ENCODE peak calls at places on chromosomes 5 and 9, in seven cellular contexts. One of them, this sample, is unnamed.

GRCh38 chr9:123265833-123266232 is 2.6 kb downstream of the STRBP start:
- DNase-seq in mesendoderm: peak; percentile 13
- DNase-seq in psoas muscle: no peak
- DNase-seq in colonic mucosa: peak; percentile 19
- DNase-seq in K562: peak; percentile 54
- DNase-seq in CD8-positive, alpha-beta memory T cell: no peak
- DNase-seq in left ventricle myocardium inferior: no peak
- DNase-seq in this sample: no peak

GRCh38 chr5:29161897-29162296 is 2031.6 kb upstream of the CDH6 start:
- DNase-seq in mesendoderm: no peak
- DNase-seq in psoas muscle: no peak
- DNase-seq in left ventricle myocardium inferior: no peak
- DNase-seq in K562: no peak
- DNase-seq in CD8-positive, alpha-beta memory T cell: no peak
- DNase-seq in colonic mucosa: no peak
- DNase-seq in this sample: no peak

GRCh38 chr5:167899490-167899889 is 392.0 kb upstream of the WWC1 start:
- DNase-seq in colonic mucosa: no peak
- DNase-seq in K562: no peak
- DNase-seq in CD8-positive, alpha-beta memory T cell: no peak
- DNase-seq in left ventricle myocardium inferior: no peak
- DNase-seq in psoas muscle: no peak
- DNase-seq in mesendoderm: no peak
- DNase-seq in this sample: peak; percentile 57

GRCh38 chr5:128645582-128645981 is 107.5 kb upstream of the FBN2 start:
- DNase-seq in left ventricle myocardium inferior: no peak
- DNase-seq in K562: no peak
- DNase-seq in mesendoderm: no peak
- DNase-seq in CD8-positive, alpha-beta memory T cell: no peak
- DNase-seq in psoas muscle: no peak
- DNase-seq in colonic mucosa: no peak
- DNase-seq in this sample: no peak

GRCh38 chr5:6636293-6636692 is 3.1 kb downstream of the SRD5A1 start:
- DNase-seq in mesendoderm: no peak
- DNase-seq in colonic mucosa: no peak
- DNase-seq in K562: no peak
- DNase-seq in CD8-positive, alpha-beta memory T cell: no peak
- DNase-seq in psoas muscle: no peak
- DNase-seq in left ventricle myocardium inferior: no peak
- DNase-seq in this sample: no peak

GRCh38 chr5:7869474-7870136 is 657 bp downstream of the MTRR start:
- DNase-seq in mesendoderm: no peak
- DNase-seq in CD8-positive, alpha-beta memory T cell: peak; percentile 46
- DNase-seq in psoas muscle: no peak
- DNase-seq in left ventricle myocardium inferior: peak; percentile 17
- DNase-seq in K562: peak; percentile 38
- DNase-seq in colonic mucosa: no peak
- DNase-seq in this sample: peak; percentile 19

GRCh38 chr9:122402403-122403268 is 31.8 kb downstream of the PTGS1 start:
- DNase-seq in CD8-positive, alpha-beta memory T cell: no peak
- DNase-seq in colonic mucosa: no peak
- DNase-seq in mesendoderm: no peak
- DNase-seq in K562: peak; percentile 81
- DNase-seq in left ventricle myocardium inferior: no peak
- DNase-seq in psoas muscle: no peak
- DNase-seq in this sample: peak; percentile 99

GRCh38 chr9:98874721-98875255 is 67.3 kb downstream of the GALNT12 start:
- DNase-seq in psoas muscle: no peak
- DNase-seq in K562: no peak
- DNase-seq in mesendoderm: no peak
- DNase-seq in colonic mucosa: no peak
- DNase-seq in left ventricle myocardium inferior: no peak
- DNase-seq in CD8-positive, alpha-beta memory T cell: no peak
- DNase-seq in this sample: no peak

GRCh38 chr5:152532714-152533113 is 127.6 kb upstream of the NMUR2 start:
- DNase-seq in mesendoderm: peak; percentile 74
- DNase-seq in psoas muscle: no peak
- DNase-seq in left ventricle myocardium inferior: no peak
- DNase-seq in K562: peak; percentile 55
- DNase-seq in colonic mucosa: no peak
- DNase-seq in CD8-positive, alpha-beta memory T cell: no peak
- DNase-seq in this sample: peak; percentile 77

GRCh38 chr5:415928-416635 is 26.9 kb upstream of the EXOC3 start:
- DNase-seq in left ventricle myocardium inferior: no peak
- DNase-seq in mesendoderm: no peak
- DNase-seq in CD8-positive, alpha-beta memory T cell: no peak
- DNase-seq in psoas muscle: no peak
- DNase-seq in K562: no peak
- DNase-seq in colonic mucosa: no peak
- DNase-seq in this sample: no peak

GRCh38 chr9:108417726-108418125 is 438.1 kb downstream of the ACTL7B start:
- DNase-seq in colonic mucosa: no peak
- DNase-seq in K562: no peak
- DNase-seq in mesendoderm: no peak
- DNase-seq in psoas muscle: no peak
- DNase-seq in CD8-positive, alpha-beta memory T cell: no peak
- DNase-seq in left ventricle myocardium inferior: no peak
- DNase-seq in this sample: no peak

GRCh38 chr9:132146015-132146414 is 15.8 kb upstream of the NTNG2 start:
- DNase-seq in CD8-positive, alpha-beta memory T cell: no peak
- DNase-seq in psoas muscle: no peak
- DNase-seq in mesendoderm: no peak
- DNase-seq in left ventricle myocardium inferior: no peak
- DNase-seq in K562: no peak
- DNase-seq in colonic mucosa: no peak
- DNase-seq in this sample: no peak
- H3K27me3 ChIP-seq in CD8-positive, alpha-beta memory T cell: peaks cover 27% of the 10 kb centered on the region
- H3K27me3 ChIP-seq in psoas muscle: no peaks in the 10 kb centered on the region
- H3K27me3 ChIP-seq in mesendoderm: no peaks in the 10 kb centered on the region
- H3K27me3 ChIP-seq in left ventricle myocardium inferior: peaks cover 95% of the 10 kb centered on the region
- H3K27me3 ChIP-seq in K562: peaks cover 16% of the 10 kb centered on the region
- H3K27me3 ChIP-seq in colonic mucosa: peaks cover 7% of the 10 kb centered on the region
- H3K27me3 ChIP-seq in this sample: peaks cover 33% of the 10 kb centered on the region

DNA sequence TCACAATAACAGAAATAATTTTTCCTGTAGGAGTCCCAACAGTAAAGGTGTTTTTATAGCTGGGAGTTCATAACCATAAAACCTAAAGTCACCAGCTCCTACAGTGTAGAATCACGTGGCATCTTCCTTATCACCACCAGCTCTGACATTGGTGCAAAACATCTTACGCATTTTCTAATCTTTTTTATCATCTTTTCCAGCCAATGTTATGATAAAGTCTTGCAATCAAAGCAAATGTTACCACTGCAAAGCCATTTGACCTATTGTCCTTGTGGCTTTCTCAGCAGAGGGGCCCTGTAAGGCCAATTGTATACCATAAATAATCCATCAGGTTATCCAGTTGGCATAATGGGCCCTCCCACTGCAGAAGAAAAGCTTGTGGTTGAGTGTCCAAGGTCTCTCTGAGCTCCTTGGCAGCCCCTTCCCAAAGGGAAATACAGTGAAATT is 29.5 kb upstream of the CPEB4 start:
- DNase-seq in K562: no peak
- DNase-seq in colonic mucosa: peak; percentile 29
- DNase-seq in mesendoderm: no peak
- DNase-seq in left ventricle myocardium inferior: no peak
- DNase-seq in psoas muscle: no peak
- DNase-seq in CD8-positive, alpha-beta memory T cell: no peak
- DNase-seq in this sample: no peak
- H3K4me1 ChIP-seq in K562: peaks cover 97% of the 10 kb centered on the region
- H3K4me1 ChIP-seq in colonic mucosa: peaks cover 3% of the 10 kb centered on the region
- H3K4me1 ChIP-seq in mesendoderm: peaks cover 5% of the 10 kb centered on the region
- H3K4me1 ChIP-seq in left ventricle myocardium inferior: peaks cover 38% of the 10 kb centered on the region
- H3K4me1 ChIP-seq in psoas muscle: no peaks in the 10 kb centered on the region
- H3K4me1 ChIP-seq in CD8-positive, alpha-beta memory T cell: no peaks in the 10 kb centered on the region
- H3K4me1 ChIP-seq in this sample: peaks cover 39% of the 10 kb centered on the region

GRCh38 chr9:134460904-134461303 is 134.6 kb downstream of the RXRA start:
- DNase-seq in mesendoderm: no peak
- DNase-seq in colonic mucosa: peak; percentile 34
- DNase-seq in CD8-positive, alpha-beta memory T cell: no peak
- DNase-seq in psoas muscle: no peak
- DNase-seq in K562: no peak
- DNase-seq in left ventricle myocardium inferior: no peak
- DNase-seq in this sample: no peak

GRCh38 chr9:134460206-134460605 is 134.0 kb downstream of the RXRA start:
- DNase-seq in mesendoderm: no peak
- DNase-seq in K562: no peak
- DNase-seq in psoas muscle: no peak
- DNase-seq in colonic mucosa: no peak
- DNase-seq in CD8-positive, alpha-beta memory T cell: no peak
- DNase-seq in left ventricle myocardium inferior: no peak
- DNase-seq in this sample: no peak

GRCh38 chr9:134461436-134461982 is 135.3 kb downstream of the RXRA start:
- DNase-seq in psoas muscle: no peak
- DNase-seq in left ventricle myocardium inferior: no peak
- DNase-seq in K562: no peak
- DNase-seq in CD8-positive, alpha-beta memory T cell: no peak
- DNase-seq in colonic mucosa: no peak
- DNase-seq in mesendoderm: no peak
- DNase-seq in this sample: no peak

GRCh38 chr9:134462304-134462703 is 136.0 kb downstream of the RXRA start:
- DNase-seq in colonic mucosa: no peak
- DNase-seq in CD8-positive, alpha-beta memory T cell: no peak
- DNase-seq in psoas muscle: no peak
- DNase-seq in K562: no peak
- DNase-seq in mesendoderm: no peak
- DNase-seq in left ventricle myocardium inferior: no peak
- DNase-seq in this sample: no peak

GRCh38 chr9:134463293-134463692 is 137.0 kb downstream of the RXRA start:
- DNase-seq in colonic mucosa: no peak
- DNase-seq in psoas muscle: no peak
- DNase-seq in mesendoderm: no peak
- DNase-seq in CD8-positive, alpha-beta memory T cell: no peak
- DNase-seq in K562: no peak
- DNase-seq in left ventricle myocardium inferior: no peak
- DNase-seq in this sample: no peak
- H3K4me3 ChIP-seq in colonic mucosa: no peak overlapping the region
- H3K4me3 ChIP-seq in psoas muscle: no peak overlapping the region
- H3K4me3 ChIP-seq in mesendoderm: no peak overlapping the region
- H3K4me3 ChIP-seq in CD8-positive, alpha-beta memory T cell: no peak overlapping the region
- H3K4me3 ChIP-seq in K562: no peak overlapping the region
- H3K4me3 ChIP-seq in left ventricle myocardium inferior: no peak overlapping the region
- H3K4me3 ChIP-seq in this sample: no peak overlapping the region

DNA sequence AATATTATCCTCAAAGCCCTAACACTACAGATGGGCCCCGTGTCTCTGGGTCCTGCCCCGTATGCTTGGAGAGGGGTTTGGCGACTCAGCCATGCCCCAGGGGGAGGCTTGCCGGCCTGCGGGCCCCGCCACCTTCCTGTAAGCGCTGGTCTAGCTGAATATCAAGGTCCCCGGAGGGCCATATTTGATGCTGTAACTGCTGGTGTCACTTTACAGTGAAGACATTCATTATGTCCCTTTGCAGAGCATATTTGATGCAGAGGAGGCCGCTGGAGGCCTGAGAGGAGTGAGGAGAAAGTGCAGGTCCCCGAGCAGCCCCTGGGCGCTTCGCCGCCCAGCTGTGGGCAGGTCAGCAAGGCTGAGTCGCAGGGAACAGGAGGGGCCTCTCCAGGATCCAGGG is 16.8 kb downstream of the IRX4 start:
- DNase-seq in K562: no peak
- DNase-seq in mesendoderm: no peak
- DNase-seq in left ventricle myocardium inferior: no peak
- DNase-seq in colonic mucosa: no peak
- DNase-seq in psoas muscle: no peak
- DNase-seq in CD8-positive, alpha-beta memory T cell: no peak
- DNase-seq in this sample: no peak
- H3K27me3 ChIP-seq in K562: peaks cover 53% of the 10 kb centered on the region
- H3K27me3 ChIP-seq in mesendoderm: peaks cover 1% of the 10 kb centered on the region
- H3K27me3 ChIP-seq in left ventricle myocardium inferior: peaks cover 56% of the 10 kb centered on the region
- H3K27me3 ChIP-seq in colonic mucosa: no peaks in the 10 kb centered on the region
- H3K27me3 ChIP-seq in psoas muscle: no peaks in the 10 kb centered on the region
- H3K27me3 ChIP-seq in CD8-positive, alpha-beta memory T cell: peaks cover 9% of the 10 kb centered on the region
- H3K27me3 ChIP-seq in this sample: no peaks in the 10 kb centered on the region

DNA sequence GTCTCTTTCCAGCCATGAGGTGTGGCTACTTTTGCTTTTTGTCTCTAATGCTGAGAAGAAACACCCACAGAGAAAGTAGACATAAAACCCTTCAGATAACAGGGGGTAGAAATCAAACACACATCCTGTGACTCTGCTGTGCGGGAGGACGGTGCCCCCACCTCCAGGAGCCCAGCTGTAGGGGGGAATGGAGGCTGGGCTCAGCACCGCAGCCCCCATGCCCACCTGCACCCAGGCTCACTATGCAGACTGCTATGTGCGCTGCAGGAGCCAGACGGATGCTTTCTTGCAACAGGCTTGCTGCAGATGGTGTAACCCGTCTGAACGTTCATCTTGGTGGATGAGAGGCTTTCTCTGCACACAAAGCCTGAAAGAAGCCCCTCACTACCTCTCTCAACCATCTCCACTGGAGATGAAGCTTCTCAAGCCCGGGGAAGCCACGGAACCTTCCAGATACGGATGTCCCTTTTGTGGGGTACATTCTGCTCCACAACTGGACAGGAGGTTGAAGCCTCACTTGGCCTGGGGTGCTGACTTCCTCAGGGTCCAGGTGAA is 207.2 kb downstream of the GADD45G start:
- DNase-seq in colonic mucosa: no peak
- DNase-seq in left ventricle myocardium inferior: no peak
- DNase-seq in mesendoderm: no peak
- DNase-seq in CD8-positive, alpha-beta memory T cell: no peak
- DNase-seq in K562: no peak
- DNase-seq in psoas muscle: no peak
- DNase-seq in this sample: no peak
- H3K4me1 ChIP-seq in colonic mucosa: no peaks in the 10 kb centered on the region
- H3K4me1 ChIP-seq in left ventricle myocardium inferior: peaks cover 52% of the 10 kb centered on the region
- H3K4me1 ChIP-seq in mesendoderm: peaks cover 3% of the 10 kb centered on the region
- H3K4me1 ChIP-seq in CD8-positive, alpha-beta memory T cell: no peaks in the 10 kb centered on the region
- H3K4me1 ChIP-seq in K562: no peaks in the 10 kb centered on the region
- H3K4me1 ChIP-seq in psoas muscle: peaks cover 4% of the 10 kb centered on the region
- H3K4me1 ChIP-seq in this sample: no peaks in the 10 kb centered on the region

GRCh38 chr9:13444696-13445095 is 165.2 kb upstream of the MPDZ start:
- DNase-seq in CD8-positive, alpha-beta memory T cell: no peak
- DNase-seq in colonic mucosa: no peak
- DNase-seq in left ventricle myocardium inferior: no peak
- DNase-seq in mesendoderm: no peak
- DNase-seq in psoas muscle: no peak
- DNase-seq in K562: no peak
- DNase-seq in this sample: no peak

GRCh38 chr9:13443380-13444271 is 164.1 kb upstream of the MPDZ start:
- DNase-seq in left ventricle myocardium inferior: peak; percentile 15
- DNase-seq in psoas muscle: no peak
- DNase-seq in CD8-positive, alpha-beta memory T cell: no peak
- DNase-seq in K562: no peak
- DNase-seq in mesendoderm: no peak
- DNase-seq in colonic mucosa: no peak
- DNase-seq in this sample: no peak

GRCh38 chr9:13446261-13446660 is 166.8 kb upstream of the MPDZ start:
- DNase-seq in CD8-positive, alpha-beta memory T cell: no peak
- DNase-seq in K562: no peak
- DNase-seq in colonic mucosa: no peak
- DNase-seq in psoas muscle: no peak
- DNase-seq in left ventricle myocardium inferior: no peak
- DNase-seq in mesendoderm: no peak
- DNase-seq in this sample: no peak

GRCh38 chr9:13445123-13445522 is 165.6 kb upstream of the MPDZ start:
- DNase-seq in colonic mucosa: no peak
- DNase-seq in CD8-positive, alpha-beta memory T cell: no peak
- DNase-seq in K562: no peak
- DNase-seq in psoas muscle: no peak
- DNase-seq in left ventricle myocardium inferior: no peak
- DNase-seq in mesendoderm: no peak
- DNase-seq in this sample: peak; percentile 33

DNA sequence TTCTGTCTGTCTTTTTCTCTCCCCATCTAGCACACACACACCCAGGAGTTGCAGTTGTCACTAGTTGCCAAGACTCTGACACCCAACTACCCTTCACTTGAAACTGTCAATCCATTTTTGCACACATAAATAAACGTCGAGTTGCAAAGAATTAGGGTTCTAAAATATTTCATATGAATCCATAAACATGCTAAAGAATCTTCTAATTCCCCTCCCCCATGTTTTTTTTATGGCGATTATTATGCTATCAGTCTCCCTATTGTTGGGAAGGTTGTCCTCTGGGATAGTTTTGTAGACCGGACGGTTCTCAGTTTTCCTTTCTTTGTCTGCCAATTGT is 164.7 kb upstream of the MPDZ start:
- DNase-seq in mesendoderm: no peak
- DNase-seq in K562: no peak
- DNase-seq in CD8-positive, alpha-beta memory T cell: no peak
- DNase-seq in left ventricle myocardium inferior: no peak
- DNase-seq in colonic mucosa: no peak
- DNase-seq in psoas muscle: no peak
- DNase-seq in this sample: no peak
- H3K4me3 ChIP-seq in mesendoderm: no peak overlapping the region
- H3K4me3 ChIP-seq in K562: no peak overlapping the region
- H3K4me3 ChIP-seq in CD8-positive, alpha-beta memory T cell: no peak overlapping the region
- H3K4me3 ChIP-seq in left ventricle myocardium inferior: peak overlapping the region; percentile 40
- H3K4me3 ChIP-seq in colonic mucosa: no peak overlapping the region
- H3K4me3 ChIP-seq in psoas muscle: peak overlapping the region; percentile 58
- H3K4me3 ChIP-seq in this sample: no peak overlapping the region

This sample was measured in cardiac muscle cell.